ENCODE peak calls at places on chromosome 7, in four cellular contexts. P is A549, M is tibial artery, W is adipocyte. U is an unnamed sample.

GRCh38 chr7:88759216-88759955 is at the start of gene ZNF804B:
- DNase-seq in W (peak), P (no peak), M (no peak), U (no peak)

GRCh38 chr7:95690367-95690947 is 81.9 kb upstream of the DYNC1I1 start:
- DNase-seq in P (peak), M (no peak), W (peak), U (peak)

GRCh38 chr7:134943785-134944400 is 42.4 kb upstream of the AGBL3 start:
- DNase-seq in P (peak), M (no peak), W (no peak), U (no peak)

GRCh38 chr7:39605087-39605486 is 18.3 kb upstream of the RALA start:
- DNase-seq in W (no peak), P (no peak), M (no peak), U (no peak)

GRCh38 chr7:1579481-1580421 is 9.9 kb upstream of the PSMG3 start:
- DNase-seq in M (peak), W (peak), P (peak), U (peak)

GRCh38 chr7:87494454-87494853 is 19.0 kb upstream of the ABCB4 start:
- DNase-seq in W (no peak), P (no peak), M (no peak), U (no peak)

GRCh38 chr7:90933041-90933440 is 331.2 kb upstream of the FZD1 start:
- DNase-seq in P (no peak), M (no peak), W (no peak), U (no peak)

GRCh38 chr7:46972205-46972604 is 609.7 kb downstream of the TNS3 start:
- DNase-seq in P (no peak), W (peak), M (no peak), U (peak)

GRCh38 chr7:115340828-115341227 is 418.9 kb downstream of the MDFIC start:
- DNase-seq in M (no peak), P (no peak), W (peak), U (peak)

GRCh38 chr7:70392870-70393269 is 739.1 kb upstream of the GALNT17 start:
- DNase-seq in W (no peak), M (peak), P (no peak), U (no peak)

GRCh38 chr7:92988051-92988450 is 129.7 kb downstream of the SAMD9 start:
- DNase-seq in P (peak), M (no peak), W (peak), U (peak)

GRCh38 chr7:103593691-103594090 is 147.7 kb upstream of the SLC26A5 start:
- DNase-seq in P (no peak), M (no peak), W (no peak), U (no peak)

GRCh38 chr7:155753446-155753965 is 58.8 kb downstream of the SHH start:
- DNase-seq in P (no peak), M (no peak), W (no peak), U (no peak)

GRCh38 chr7:158957507-158957900 is 101.1 kb downstream of the DYNC2I1 start:
- DNase-seq in P (no peak), W (no peak), M (no peak), U (no peak)

GRCh38 chr7:18191329-18191728 is 163.7 kb upstream of the PRPS1L1 start:
- DNase-seq in M (no peak), W (no peak), P (no peak), U (no peak)

GRCh38 chr7:91140982-91141381 is 123.3 kb upstream of the FZD1 start:
- DNase-seq in W (no peak), M (peak), P (no peak), U (no peak)

GRCh38 chr7:149147730-149148653 is 739 bp downstream of the ZNF398 start:
- DNase-seq in M (peak), W (peak), P (peak), U (peak)

GRCh38 chr7:13874783-13875182 is 114.7 kb downstream of the ETV1 start:
- DNase-seq in P (no peak), M (no peak), W (peak), U (peak)

GRCh38 chr7:78052112-78052511 is 253.5 kb downstream of the PHTF2 start:
- DNase-seq in P (no peak), M (no peak), W (no peak), U (no peak)

GRCh38 chr7:2860627-2861133 is 16.6 kb upstream of the GNA12 start:
- DNase-seq in W (no peak), M (no peak), P (no peak), U (no peak)

GRCh38 chr7:18402488-18403183 is 92.9 kb upstream of the HDAC9 start:
- DNase-seq in M (no peak), P (no peak), W (peak), U (peak)

GRCh38 chr7:43674559-43675436 is 54.5 kb downstream of the COA1 start:
- DNase-seq in W (peak), M (no peak), P (peak), U (peak)

GRCh38 chr7:126700807-126701604 is 551.7 kb downstream of the GRM8 start:
- DNase-seq in P (peak), W (peak), M (no peak), U (peak)

GRCh38 chr7:158021836-158022235 is 565.8 kb downstream of the PTPRN2 start:
- DNase-seq in M (no peak), P (no peak), W (no peak), U (no peak)

GRCh38 chr7:17672774-17673173 is 267.5 kb downstream of the SNX13 start:
- DNase-seq in M (no peak), P (no peak), W (no peak), U (no peak)

GRCh38 chr7:142353147-142354058 is 95.5 kb upstream of the PRSS58 start:
- DNase-seq in M (no peak), P (no peak), W (no peak), U (no peak)

GRCh38 chr7:134457166-134457565 is 1.7 kb downstream of the AKR1B1 start:
- DNase-seq in P (no peak), W (peak), M (no peak), U (peak)

GRCh38 chr7:136009488-136010079 is 32.4 kb upstream of the MTPN start:
- DNase-seq in P (peak), M (no peak), W (peak), U (peak)

GRCh38 chr7:1054438-1055083 is 10.2 kb downstream of the GPR146 start:
- DNase-seq in M (no peak), W (no peak), P (no peak), U (no peak)

DNA sequence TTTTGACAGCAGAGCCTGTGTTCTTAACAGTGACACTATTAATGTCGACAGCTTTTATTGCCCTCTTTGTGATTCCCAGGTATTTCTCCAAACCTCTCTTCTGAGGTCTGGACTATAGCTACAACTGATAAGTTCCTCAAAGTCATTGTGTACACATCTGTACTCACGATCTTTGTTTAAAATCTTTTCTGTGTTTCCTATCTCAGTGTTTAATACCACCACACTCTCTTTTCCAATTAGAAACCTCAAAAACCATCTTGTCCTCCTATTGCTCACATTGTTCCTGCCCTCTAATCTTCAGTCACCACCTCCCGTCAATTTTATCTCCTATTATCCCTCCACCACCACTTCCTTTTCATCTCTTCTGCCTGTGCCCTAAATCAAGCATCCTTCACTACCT is 12.9 kb upstream of the WASL start:
- DNase-seq in W (no peak), M (no peak), P (no peak), U (no peak)
- H3K4me3 ChIP-seq in W (no peak), M (no peak), P (no peak), U (no peak)

DNA sequence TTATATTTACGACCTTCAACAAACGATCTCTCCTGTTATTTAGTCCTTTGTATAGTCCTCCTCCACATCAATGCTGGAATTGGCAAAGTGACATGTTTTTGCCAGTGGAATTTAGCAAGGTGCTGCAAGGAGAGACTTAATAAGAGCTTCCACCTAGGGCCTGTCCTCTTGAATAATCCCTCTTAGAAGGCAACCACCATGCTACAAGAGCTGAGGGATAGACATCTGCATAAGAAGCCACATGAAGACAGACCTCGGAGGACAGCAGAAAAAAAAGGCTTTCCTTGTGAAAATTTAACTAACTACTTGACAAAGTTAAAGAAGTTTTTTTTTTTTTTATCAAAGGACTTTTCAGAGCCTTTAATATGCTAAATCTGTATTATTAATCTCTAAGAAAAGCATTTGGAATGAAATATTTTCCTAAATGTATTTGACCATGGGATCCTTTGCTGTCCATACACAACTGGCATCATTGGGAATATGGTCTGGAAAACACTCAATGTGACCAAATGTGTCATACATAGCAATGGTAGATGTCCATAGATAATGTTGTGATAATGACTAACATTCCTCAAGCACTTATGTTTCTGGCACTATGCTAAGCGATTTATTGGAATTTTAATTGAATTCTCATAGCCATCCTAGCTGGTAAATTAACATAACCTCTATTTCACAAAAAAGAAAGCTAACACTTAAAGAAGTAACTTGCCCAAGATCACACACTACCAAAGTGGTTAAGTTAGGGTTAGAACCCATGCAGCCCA is 13.2 kb downstream of the HYCC1 start:
- DNase-seq in W (no peak), M (no peak), P (no peak), U (no peak)
- H3K4me3 ChIP-seq in W (no peak), M (no peak), P (no peak), U (no peak)

GRCh38 chr7:102282465-102283362 is 4.0 kb upstream of the SH2B2 start:
- DNase-seq in M (no peak), P (no peak), W (no peak), U (no peak)

GRCh38 chr7:102277901-102278300 is 8.8 kb upstream of the SH2B2 start:
- DNase-seq in P (no peak), M (no peak), W (no peak), U (no peak)

GRCh38 chr7:102279537-102280400 is 6.9 kb upstream of the SH2B2 start:
- DNase-seq in W (peak), M (no peak), P (peak), U (peak)

GRCh38 chr7:102281785-102282184 is 4.9 kb upstream of the SH2B2 start:
- DNase-seq in P (no peak), M (no peak), W (no peak), U (no peak)

GRCh38 chr7:102280521-102280920 is 6.1 kb upstream of the SH2B2 start:
- DNase-seq in W (no peak), P (no peak), M (no peak), U (no peak)
- H3K4me3 ChIP-seq in W (no peak), P (no peak), M (no peak), U (no peak)

GRCh38 chr7:28685660-28686417 is 272.3 kb downstream of the TRIL start:
- DNase-seq in P (peak), W (peak), M (peak), U (peak)
- H3K4me3 ChIP-seq in P (peak), W (peak), M (peak), U (peak)